ENCODE peak calls at places on chromosomes 2 and 18, in five cellular contexts. One of them, this sample, is unnamed.
A peak's percentile ranks its signal among the peaks of the same experiment; 100 is the strongest.

GRCh38 chr2:42510930-42511271 is 17.1 kb upstream of the KCNG3 start:
- DNase-seq in AG08395: no peak
- DNase-seq in cardiac fibroblast: no peak
- DNase-seq in Daoy: no peak
- DNase-seq in cardiac muscle cell: no peak
- DNase-seq in this sample: no peak

GRCh38 chr18:37019157-37019571 is 190.2 kb downstream of the KIAA1328 start:
- DNase-seq in cardiac fibroblast: peak; percentile 10
- DNase-seq in cardiac muscle cell: peak; percentile 29
- DNase-seq in AG08395: no peak
- DNase-seq in Daoy: no peak
- DNase-seq in this sample: no peak

GRCh38 chr2:224837558-224837957 is 121.4 kb upstream of the CCDC195 start:
- DNase-seq in AG08395: peak; percentile 82
- DNase-seq in cardiac muscle cell: peak; percentile 88
- DNase-seq in Daoy: peak; percentile 83
- DNase-seq in cardiac fibroblast: peak; percentile 96
- DNase-seq in this sample: no peak

GRCh38 chr2:128376241-128377041 is 57.8 kb upstream of the HS6ST1 start:
- DNase-seq in cardiac muscle cell: no peak
- DNase-seq in Daoy: no peak
- DNase-seq in AG08395: no peak
- DNase-seq in cardiac fibroblast: no peak
- DNase-seq in this sample: no peak

GRCh38 chr2:76197842-76198448 is 487.2 kb upstream of the GCFC2 start:
- DNase-seq in Daoy: peak; percentile 51
- DNase-seq in cardiac fibroblast: peak; percentile 83
- DNase-seq in AG08395: peak; percentile 11
- DNase-seq in cardiac muscle cell: peak; percentile 78
- DNase-seq in this sample: peak; percentile 73

GRCh38 chr2:1856922-1857321 is 112.6 kb upstream of the PXDN start:
- DNase-seq in AG08395: peak; percentile 20
- DNase-seq in cardiac muscle cell: peak; percentile 8
- DNase-seq in cardiac fibroblast: peak; percentile 33
- DNase-seq in Daoy: peak; percentile 68
- DNase-seq in this sample: no peak

GRCh38 chr2:134273240-134273983 is 19.5 kb downstream of the MGAT5 start:
- DNase-seq in AG08395: no peak
- DNase-seq in cardiac muscle cell: no peak
- DNase-seq in Daoy: no peak
- DNase-seq in cardiac fibroblast: peak; percentile 36
- DNase-seq in this sample: no peak

GRCh38 chr18:36139251-36139650 is 9.6 kb downstream of the ELP2 start:
- DNase-seq in cardiac muscle cell: no peak
- DNase-seq in cardiac fibroblast: no peak
- DNase-seq in AG08395: no peak
- DNase-seq in Daoy: no peak
- DNase-seq in this sample: no peak

GRCh38 chr2:43270930-43271615 is 44.7 kb upstream of the ZFP36L2 start:
- DNase-seq in cardiac muscle cell: no peak
- DNase-seq in AG08395: no peak
- DNase-seq in Daoy: no peak
- DNase-seq in cardiac fibroblast: no peak
- DNase-seq in this sample: no peak

GRCh38 chr2:65300134-65300771 is 72.6 kb downstream of the ACTR2 start:
- DNase-seq in cardiac fibroblast: peak; percentile 89
- DNase-seq in cardiac muscle cell: peak; percentile 46
- DNase-seq in Daoy: peak; percentile 49
- DNase-seq in AG08395: peak; percentile 84
- DNase-seq in this sample: no peak

GRCh38 chr2:148802448-148803220 is 72.4 kb upstream of the KIF5C start:
- DNase-seq in cardiac fibroblast: peak; percentile 28
- DNase-seq in Daoy: no peak
- DNase-seq in AG08395: no peak
- DNase-seq in cardiac muscle cell: no peak
- DNase-seq in this sample: no peak

GRCh38 chr2:71922091-71922490 is 225.6 kb downstream of the CYP26B1 start:
- DNase-seq in cardiac fibroblast: no peak
- DNase-seq in cardiac muscle cell: no peak
- DNase-seq in Daoy: no peak
- DNase-seq in AG08395: no peak
- DNase-seq in this sample: no peak